ENCODE peak calls at places on chromosome 5, in six cellular contexts. K is GM12864, Q is neural progenitor cell, U is Calu3, O is pancreas, N is A673. D is an unnamed sample.

GRCh38 chr5:135891804-135892203 is 3.8 kb downstream of the IL9 start:
- DNase-seq in U (no peak), Q (peak), N (peak), O (no peak), K (no peak), D (no peak)

GRCh38 chr5:40080191-40080590 is 599.5 kb upstream of the PTGER4 start:
- DNase-seq in N (peak), Q (no peak), K (no peak), U (no peak), O (no peak), D (no peak)

GRCh38 chr5:92605591-92605990 is 975.4 kb downstream of the NR2F1-AS1 start:
- DNase-seq in K (no peak), U (no peak), Q (no peak), O (no peak), N (peak), D (no peak)

GRCh38 chr5:174045470-174046025 is at the start of gene NSG2:
- DNase-seq in U (peak), Q (peak), O (peak), N (peak), K (peak), D (peak)

GRCh38 chr5:112473989-112474388 is 54.9 kb upstream of the EPB41L4A start:
- DNase-seq in U (no peak), N (no peak), Q (no peak), K (no peak), O (no peak), D (no peak)

GRCh38 chr5:74625742-74626241 is 14.7 kb downstream of the ENC1 start:
- DNase-seq in N (peak), K (no peak), U (peak), Q (no peak), O (no peak), D (peak)

GRCh38 chr5:15249152-15249551 is 250.8 kb upstream of the FBXL7 start:
- DNase-seq in U (no peak), K (no peak), O (no peak), Q (no peak), N (no peak), D (peak)

GRCh38 chr5:178740926-178741325 is 10.5 kb upstream of the ZNF354A start:
- DNase-seq in O (no peak), N (no peak), K (no peak), U (no peak), Q (no peak), D (peak)

GRCh38 chr5:127802477-127802865 is 99.3 kb downstream of the CCDC192 start:
- DNase-seq in Q (no peak), N (no peak), O (no peak), K (no peak), U (no peak), D (no peak)

GRCh38 chr5:96537386-96537785 is 104.3 kb upstream of the PCSK1 start:
- DNase-seq in N (peak), U (no peak), K (no peak), O (no peak), Q (no peak), D (peak)

GRCh38 chr5:178143901-178144300 is 9.8 kb downstream of the NHP2 start:
- DNase-seq in K (no peak), N (no peak), O (no peak), U (no peak), Q (no peak), D (no peak)

GRCh38 chr5:76762484-76762883 is 46.6 kb downstream of the F2R start:
- DNase-seq in N (no peak), K (no peak), Q (no peak), O (no peak), U (no peak), D (no peak)

GRCh38 chr5:53045263-53045662 is 56.1 kb downstream of the ITGA2 start:
- DNase-seq in Q (no peak), U (no peak), N (peak), K (no peak), O (no peak), D (no peak)

GRCh38 chr5:160315968-160316367 is 3.6 kb upstream of the CCNJL start:
- DNase-seq in K (no peak), O (no peak), U (peak), Q (no peak), N (peak), D (peak)

GRCh38 chr5:52598954-52599353 is 188.8 kb upstream of the ITGA1 start:
- DNase-seq in U (no peak), N (no peak), Q (no peak), K (no peak), O (no peak), D (no peak)

GRCh38 chr5:119483155-119483554 is 30.9 kb downstream of the HSD17B4 start:
- DNase-seq in K (no peak), O (no peak), U (no peak), Q (no peak), N (no peak), D (no peak)

GRCh38 chr5:132411382-132411925 is 41.9 kb downstream of the SLC22A5 start:
- DNase-seq in Q (no peak), O (no peak), K (no peak), U (peak), N (no peak), D (peak)

GRCh38 chr5:61447780-61448495 is 115.9 kb downstream of the ZSWIM6 start:
- DNase-seq in N (no peak), K (no peak), U (no peak), O (no peak), Q (no peak), D (no peak)

GRCh38 chr5:151892393-151892792 is 32.3 kb downstream of the GLRA1 start:
- DNase-seq in K (no peak), N (no peak), U (no peak), Q (no peak), O (peak), D (no peak)

GRCh38 chr5:88984040-88984439 is 101.1 kb upstream of the MEF2C start:
- DNase-seq in O (no peak), K (no peak), Q (no peak), U (no peak), N (no peak), D (no peak)

GRCh38 chr5:34655354-34655991 is 655 bp upstream of the RAI14 start:
- DNase-seq in N (peak), U (peak), O (peak), Q (peak), K (no peak), D (peak)

GRCh38 chr5:116272281-116272941 is 187.6 kb downstream of the COMMD10 start:
- DNase-seq in K (no peak), U (no peak), N (peak), O (no peak), Q (no peak), D (no peak)
- TF ChIP-seq CTCF in K (no peak), U (no peak), N (no peak), O (no peak), Q (no peak), D (peak)

DNA sequence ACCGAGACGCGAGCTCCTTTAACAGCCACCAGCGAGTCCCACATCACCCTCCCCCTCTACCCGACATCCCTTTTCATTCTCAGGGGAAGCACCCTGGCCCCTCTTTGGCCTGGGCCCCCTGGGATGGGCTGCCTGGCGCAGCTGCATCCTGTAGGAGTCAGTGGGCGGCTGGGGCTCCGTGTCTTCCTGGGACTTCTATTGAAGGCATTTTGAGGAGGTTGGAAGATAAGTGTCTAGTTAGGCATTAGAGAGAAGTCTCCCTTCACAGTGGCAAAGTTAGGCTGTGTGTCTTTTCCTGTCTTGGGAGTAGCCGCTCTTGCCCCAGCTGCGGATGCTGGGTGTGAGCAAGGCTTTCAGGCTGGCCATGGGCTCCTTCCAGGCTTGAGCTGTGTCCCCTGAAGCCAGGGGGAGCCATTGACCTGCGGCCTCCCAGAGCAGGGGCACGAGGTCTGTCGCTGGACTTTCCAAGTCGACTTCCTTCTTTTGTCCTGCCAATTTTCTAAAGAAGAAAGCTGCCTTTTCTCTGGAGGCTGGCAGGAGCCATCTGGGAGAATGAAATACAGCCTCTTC is 18.6 kb upstream of the NKD2 start:
- DNase-seq in K (no peak), Q (peak), N (no peak), U (no peak), O (peak), D (no peak)
- TF ChIP-seq CTCF in K (no peak), Q (peak), N (no peak), U (no peak), O (no peak), D (no peak)

DNA sequence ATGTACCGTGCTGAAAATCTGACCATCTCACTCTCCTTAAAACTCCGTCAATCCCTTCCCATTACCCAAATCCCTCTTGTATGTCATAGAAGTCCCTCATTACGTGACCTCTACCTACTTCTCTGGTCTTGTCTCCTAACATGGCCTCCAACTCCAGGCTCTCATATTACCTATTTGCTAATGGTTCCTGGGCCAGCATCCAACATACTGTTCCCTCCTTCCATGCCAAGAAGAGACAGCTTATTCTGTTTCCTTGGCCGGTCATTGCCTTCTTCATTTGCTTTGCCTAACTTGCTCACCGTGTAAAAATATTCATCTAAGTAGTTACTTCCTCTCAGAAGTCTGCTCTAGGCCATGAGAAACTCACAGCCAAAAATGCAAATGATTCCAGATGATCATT is 8.9 kb upstream of the IL6ST start:
- DNase-seq in O (no peak), N (no peak), Q (no peak), U (no peak), K (no peak), D (no peak)
- TF ChIP-seq CTCF in O (no peak), N (no peak), Q (no peak), U (no peak), K (no peak), D (no peak)

GRCh38 chr5:164501344-164501743 is 995.9 kb downstream of the MAT2B start:
- DNase-seq in Q (no peak), K (no peak), O (no peak), N (no peak), U (no peak), D (no peak)

GRCh38 chr5:164500856-164501255 is 995.4 kb downstream of the MAT2B start:
- DNase-seq in O (no peak), K (no peak), N (no peak), Q (no peak), U (no peak), D (no peak)

GRCh38 chr5:164504141-164504772 is 998.8 kb downstream of the MAT2B start:
- DNase-seq in K (peak), Q (peak), N (peak), U (peak), O (no peak), D (peak)

GRCh38 chr5:164497665-164498064 is 992.2 kb downstream of the MAT2B start:
- DNase-seq in K (no peak), U (no peak), O (no peak), N (no peak), Q (no peak), D (no peak)

GRCh38 chr5:164498393-164498792 is 993.0 kb downstream of the MAT2B start:
- DNase-seq in Q (peak), K (no peak), U (no peak), N (no peak), O (no peak), D (no peak)
- TF ChIP-seq CTCF in Q (no peak), K (no peak), U (no peak), N (no peak), O (no peak), D (no peak)

DNA sequence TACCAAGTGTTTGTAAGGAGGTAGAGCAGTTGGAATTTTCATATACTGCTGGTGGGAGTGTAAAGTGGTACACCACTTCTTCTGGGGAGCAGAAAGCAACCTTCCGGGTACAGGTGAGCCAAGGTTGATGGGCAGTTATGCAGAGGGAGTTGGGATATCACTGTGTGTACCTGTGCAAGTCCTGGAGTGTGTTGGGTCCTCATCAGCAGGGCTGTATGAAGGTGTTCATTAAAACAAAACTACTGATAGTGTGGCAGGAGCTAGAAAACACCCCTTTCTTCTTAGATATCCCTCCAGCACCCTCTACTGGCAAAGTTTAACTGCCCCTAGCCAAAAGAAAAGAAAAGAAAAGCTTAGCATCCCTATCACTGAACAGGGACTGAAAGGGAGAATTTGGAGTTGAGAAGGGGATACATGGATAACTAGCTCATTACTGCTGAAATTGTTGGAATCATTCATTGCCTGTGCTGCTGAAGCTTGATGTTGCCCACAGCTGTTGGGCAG is 10.7 kb downstream of the MARCHF6 start:
- DNase-seq in K (no peak), O (no peak), Q (no peak), N (no peak), U (peak), D (peak)
- TF ChIP-seq CTCF in K (peak), O (peak), Q (peak), N (peak), U (peak), D (peak)

DNA sequence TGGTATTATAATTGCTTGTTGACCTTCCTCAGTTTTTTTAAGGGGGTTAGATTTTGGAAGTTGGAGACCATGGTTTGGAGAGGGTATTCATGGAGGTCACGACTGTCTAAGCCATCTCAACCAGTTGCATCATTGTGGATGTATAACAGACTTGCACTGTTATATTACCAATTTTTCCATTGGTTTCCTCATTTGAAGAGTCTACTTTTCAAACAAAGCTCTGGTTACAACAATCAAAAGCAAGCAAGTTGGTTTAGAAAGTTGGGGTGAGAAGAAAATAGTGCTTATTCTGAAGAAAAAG is 103.3 kb downstream of the RPS23 start:
- DNase-seq in Q (no peak), N (no peak), O (no peak), K (no peak), U (no peak), D (no peak)
- TF ChIP-seq CTCF in Q (no peak), N (no peak), O (no peak), K (no peak), U (no peak), D (no peak)

DNA sequence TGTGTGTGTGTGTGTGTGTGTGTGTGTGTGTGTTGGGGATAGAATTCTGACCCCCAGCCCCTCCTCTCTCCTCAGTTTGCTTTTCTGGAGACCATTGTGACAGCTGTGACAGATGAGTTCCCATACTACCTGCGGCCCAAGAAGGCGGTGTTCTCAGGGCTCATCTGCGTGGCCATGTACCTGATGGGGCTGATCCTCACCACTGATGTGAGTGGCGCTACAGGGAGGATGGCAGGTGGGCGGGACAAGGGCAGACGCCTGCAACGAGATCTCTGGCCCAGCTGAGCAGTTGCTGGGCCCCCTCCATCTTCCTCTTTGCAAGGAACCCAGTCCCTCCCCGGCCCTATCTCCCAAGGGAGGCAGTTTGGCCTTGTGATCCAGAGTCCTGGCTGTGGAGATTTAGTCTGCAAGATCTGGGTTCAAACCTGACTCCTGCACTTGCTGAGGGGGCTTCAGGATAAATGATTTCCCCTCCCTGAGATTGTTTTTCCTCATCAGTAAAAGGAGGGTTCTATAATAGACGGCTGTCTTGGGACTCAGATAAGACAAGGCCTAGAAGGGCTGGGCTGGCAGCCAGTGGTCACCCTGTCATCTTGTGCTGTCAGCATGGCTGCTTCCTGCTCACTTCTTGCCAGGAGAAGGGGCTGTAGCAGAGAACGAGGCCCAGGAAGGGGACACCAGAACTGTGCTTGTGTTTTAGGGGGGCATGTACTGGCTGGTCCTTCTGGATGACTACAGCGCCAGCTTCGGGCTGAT is 14.1 kb downstream of the SLC6A7 start:
- DNase-seq in Q (no peak), U (no peak), K (no peak), N (no peak), O (no peak), D (no peak)
- TF ChIP-seq CTCF in Q (no peak), U (no peak), K (no peak), N (no peak), O (no peak), D (no peak)

GRCh38 chr5:11903614-11904269 is 504 bp downstream of the CTNND2 start:
- DNase-seq in O (peak), Q (peak), U (peak), K (no peak), N (peak), D (peak)
- TF ChIP-seq CTCF in O (no peak), Q (peak), U (peak), K (no peak), N (no peak), D (no peak)

GRCh38 chr5:143955140-143955539 is 143.2 kb downstream of the HMHB1 start:
- DNase-seq in N (no peak), Q (no peak), U (no peak), K (no peak), O (no peak), D (no peak)

GRCh38 chr5:143952809-143953208 is 140.8 kb downstream of the HMHB1 start:
- DNase-seq in U (no peak), O (no peak), Q (no peak), K (no peak), N (no peak), D (no peak)

DNA sequence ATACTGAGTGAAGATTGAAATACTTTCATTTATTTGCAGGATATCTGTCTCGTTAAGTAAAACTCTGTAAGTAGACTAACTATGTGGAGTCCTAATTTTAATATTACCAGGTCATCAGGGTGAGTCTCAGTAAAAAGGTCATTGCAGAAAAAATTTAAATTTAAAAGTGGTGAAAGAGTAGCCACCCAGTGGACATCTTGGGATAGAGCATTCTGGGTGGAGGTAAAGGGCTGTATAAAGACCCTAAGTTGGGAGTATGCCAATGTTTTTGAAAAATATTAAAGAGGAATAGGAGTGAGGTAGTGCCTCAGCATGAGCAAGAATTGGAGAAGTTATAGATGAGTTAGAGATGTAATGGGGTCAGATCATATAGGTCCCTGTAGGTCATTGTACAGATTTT is 145.5 kb downstream of the HMHB1 start:
- DNase-seq in N (no peak), O (no peak), K (no peak), Q (no peak), U (no peak), D (no peak)
- TF ChIP-seq CTCF in N (peak), O (no peak), K (peak), Q (peak), U (peak), D (peak)

GRCh38 chr5:44727100-44727499 is 81.6 kb upstream of the MRPS30 start:
- DNase-seq in K (no peak), U (no peak), N (no peak), Q (peak), O (no peak), D (no peak)
- TF ChIP-seq CTCF in K (no peak), U (no peak), N (no peak), Q (peak), O (no peak), D (no peak)

D was measured in epithelial cell of esophagus.